ENCODE peak calls at places on chromosome 5, in five cellular contexts. One of them, this sample, is unnamed.

GRCh38 chr5:93622240-93622885 is 39.3 kb downstream of the NR2F1 start:
- DNase-seq in heart right ventricle: no peak
- DNase-seq in stomach: no peak
- DNase-seq in fibroblast of lung: peak
- DNase-seq in H1: no peak
- DNase-seq in this sample: peak

GRCh38 chr5:58149345-58149744 is 310.5 kb downstream of the PLK2 start:
- DNase-seq in heart right ventricle: no peak
- DNase-seq in H1: no peak
- DNase-seq in stomach: no peak
- DNase-seq in fibroblast of lung: peak
- DNase-seq in this sample: no peak

GRCh38 chr5:40984884-40985283 is 75.6 kb downstream of the C7 start:
- DNase-seq in H1: no peak
- DNase-seq in fibroblast of lung: peak
- DNase-seq in heart right ventricle: no peak
- DNase-seq in stomach: no peak
- DNase-seq in this sample: no peak

GRCh38 chr5:172007153-172007794 is 836 bp upstream of the FBXW11 start:
- DNase-seq in heart right ventricle: no peak
- DNase-seq in fibroblast of lung: no peak
- DNase-seq in stomach: no peak
- DNase-seq in H1: no peak
- DNase-seq in this sample: no peak

GRCh38 chr5:42599106-42599505 is 157.5 kb upstream of the CCDC152 start:
- DNase-seq in fibroblast of lung: no peak
- DNase-seq in heart right ventricle: no peak
- DNase-seq in H1: no peak
- DNase-seq in stomach: no peak
- DNase-seq in this sample: no peak

GRCh38 chr5:166699616-166700015 is 1591.8 kb upstream of the WWC1 start:
- DNase-seq in H1: no peak
- DNase-seq in heart right ventricle: no peak
- DNase-seq in stomach: no peak
- DNase-seq in fibroblast of lung: no peak
- DNase-seq in this sample: no peak

GRCh38 chr5:131671409-131671808 is 36.4 kb upstream of the RAPGEF6 start:
- DNase-seq in stomach: no peak
- DNase-seq in heart right ventricle: no peak
- DNase-seq in H1: no peak
- DNase-seq in fibroblast of lung: no peak
- DNase-seq in this sample: no peak

GRCh38 chr5:66144799-66145390 is 795 bp downstream of the SREK1 start:
- DNase-seq in heart right ventricle: no peak
- DNase-seq in fibroblast of lung: peak
- DNase-seq in stomach: no peak
- DNase-seq in H1: no peak
- DNase-seq in this sample: no peak

GRCh38 chr5:147830035-147830434 is 1.4 kb downstream of the SPINK1 start:
- DNase-seq in H1: no peak
- DNase-seq in fibroblast of lung: no peak
- DNase-seq in heart right ventricle: no peak
- DNase-seq in stomach: no peak
- DNase-seq in this sample: no peak
- H3K4me3 ChIP-seq in H1: no peak
- H3K4me3 ChIP-seq in fibroblast of lung: no peak
- H3K4me3 ChIP-seq in heart right ventricle: no peak
- H3K4me3 ChIP-seq in stomach: peak
- H3K4me3 ChIP-seq in this sample: no peak

GRCh38 chr5:139667001-139667729 is 19.0 kb downstream of the CXXC5 start:
- DNase-seq in fibroblast of lung: no peak
- DNase-seq in stomach: no peak
- DNase-seq in heart right ventricle: no peak
- DNase-seq in H1: no peak
- DNase-seq in this sample: no peak
- H3K4me3 ChIP-seq in fibroblast of lung: no peak
- H3K4me3 ChIP-seq in stomach: no peak
- H3K4me3 ChIP-seq in heart right ventricle: peak
- H3K4me3 ChIP-seq in H1: no peak
- H3K4me3 ChIP-seq in this sample: no peak

DNA sequence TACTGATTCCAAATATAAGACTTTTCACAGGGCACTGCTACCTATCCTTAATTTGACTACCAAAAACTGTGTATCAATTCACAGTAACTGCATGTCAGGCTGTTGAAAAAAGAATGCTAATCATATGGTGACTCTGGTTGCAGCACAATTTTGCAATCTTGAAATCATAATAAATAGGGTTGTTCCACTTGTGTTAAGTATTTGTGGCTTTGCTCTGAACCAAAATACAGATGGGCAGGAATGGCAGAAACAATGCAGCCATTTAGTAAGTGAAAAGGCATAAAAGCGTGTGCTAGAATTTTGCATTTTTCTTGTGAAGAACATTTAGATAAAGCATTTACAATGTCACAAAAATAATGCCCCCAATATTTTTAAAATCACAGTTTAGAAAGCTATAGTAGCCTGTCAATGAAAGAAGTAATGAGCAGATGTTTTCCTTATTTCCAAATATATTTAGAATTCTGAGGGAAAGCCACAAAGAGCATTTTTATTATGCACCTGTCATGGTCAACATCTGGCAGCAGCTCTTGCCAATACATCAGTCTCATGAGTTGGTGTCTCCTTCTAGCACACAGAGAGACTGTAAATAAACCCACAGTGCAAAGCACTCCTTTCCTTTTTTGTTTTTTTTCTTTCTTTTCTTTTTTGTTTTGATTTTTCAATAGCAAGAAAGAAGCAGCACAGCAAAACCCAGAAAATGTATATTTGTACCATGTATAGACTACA is 54.8 kb upstream of the PAM start:
- DNase-seq in fibroblast of lung: no peak
- DNase-seq in H1: no peak
- DNase-seq in heart right ventricle: no peak
- DNase-seq in stomach: no peak
- DNase-seq in this sample: no peak
- H3K4me3 ChIP-seq in fibroblast of lung: no peak
- H3K4me3 ChIP-seq in H1: no peak
- H3K4me3 ChIP-seq in heart right ventricle: no peak
- H3K4me3 ChIP-seq in stomach: no peak
- H3K4me3 ChIP-seq in this sample: no peak

DNA sequence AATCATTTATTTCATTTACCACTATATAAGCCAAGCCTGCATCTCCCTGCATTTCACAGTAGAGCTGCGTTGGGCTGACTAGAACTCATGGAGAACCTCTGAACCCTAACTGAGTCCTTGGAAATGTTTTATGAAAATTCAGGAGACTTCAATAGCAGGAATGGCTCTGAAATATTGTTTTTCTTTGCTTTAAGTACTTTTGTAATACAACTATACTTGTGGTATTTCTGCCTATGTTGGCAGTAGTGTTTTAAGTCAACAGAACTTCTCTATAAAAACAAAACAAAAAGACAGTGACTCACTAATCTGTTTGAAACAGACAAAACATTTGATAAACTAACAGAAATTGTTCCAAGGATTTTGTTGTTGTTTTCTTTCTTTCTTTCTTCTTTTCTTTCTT is 489.2 kb upstream of the MEF2C start:
- DNase-seq in heart right ventricle: no peak
- DNase-seq in fibroblast of lung: peak
- DNase-seq in H1: no peak
- DNase-seq in stomach: no peak
- DNase-seq in this sample: no peak
- H3K4me3 ChIP-seq in heart right ventricle: no peak
- H3K4me3 ChIP-seq in fibroblast of lung: no peak
- H3K4me3 ChIP-seq in H1: no peak
- H3K4me3 ChIP-seq in stomach: no peak
- H3K4me3 ChIP-seq in this sample: no peak

GRCh38 chr5:111679611-111680010 is 77.4 kb downstream of the NREP start:
- DNase-seq in H1: no peak
- DNase-seq in heart right ventricle: no peak
- DNase-seq in stomach: no peak
- DNase-seq in fibroblast of lung: no peak
- DNase-seq in this sample: no peak

GRCh38 chr5:111681791-111682190 is 75.2 kb downstream of the NREP start:
- DNase-seq in H1: no peak
- DNase-seq in stomach: no peak
- DNase-seq in fibroblast of lung: no peak
- DNase-seq in heart right ventricle: no peak
- DNase-seq in this sample: no peak

GRCh38 chr5:111680737-111681413 is 76.1 kb downstream of the NREP start:
- DNase-seq in stomach: peak
- DNase-seq in heart right ventricle: peak
- DNase-seq in fibroblast of lung: peak
- DNase-seq in H1: no peak
- DNase-seq in this sample: peak

GRCh38 chr5:111676926-111677415 is 80.0 kb downstream of the NREP start:
- DNase-seq in heart right ventricle: no peak
- DNase-seq in stomach: no peak
- DNase-seq in H1: no peak
- DNase-seq in fibroblast of lung: peak
- DNase-seq in this sample: no peak

GRCh38 chr5:111681414-111681790 is 75.6 kb downstream of the NREP start:
- DNase-seq in heart right ventricle: no peak
- DNase-seq in fibroblast of lung: peak
- DNase-seq in stomach: no peak
- DNase-seq in H1: no peak
- DNase-seq in this sample: no peak
- H3K4me3 ChIP-seq in heart right ventricle: no peak
- H3K4me3 ChIP-seq in fibroblast of lung: no peak
- H3K4me3 ChIP-seq in stomach: no peak
- H3K4me3 ChIP-seq in H1: no peak
- H3K4me3 ChIP-seq in this sample: no peak

DNA sequence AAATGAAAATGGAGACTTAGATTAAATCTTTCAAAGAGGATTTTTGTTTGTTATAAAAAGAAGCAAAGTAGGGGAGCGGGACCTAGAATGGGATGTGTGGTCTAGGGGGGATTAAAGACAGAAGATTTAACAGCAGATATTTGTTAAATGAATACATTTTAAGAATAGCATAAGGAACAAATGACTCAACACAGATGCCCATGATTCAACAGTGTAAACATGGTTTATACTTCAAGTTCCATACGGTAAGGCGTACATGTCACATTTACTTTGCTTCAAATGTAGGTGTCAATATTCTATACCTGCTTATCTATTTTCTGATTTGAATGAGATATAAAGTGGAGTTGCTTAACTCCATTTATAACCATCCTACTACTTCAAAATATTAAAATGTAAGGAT is 1.5 kb downstream of the TICAM2 start:
- DNase-seq in H1: no peak
- DNase-seq in stomach: no peak
- DNase-seq in heart right ventricle: no peak
- DNase-seq in fibroblast of lung: peak
- DNase-seq in this sample: no peak
- H3K4me3 ChIP-seq in H1: no peak
- H3K4me3 ChIP-seq in stomach: peak
- H3K4me3 ChIP-seq in heart right ventricle: no peak
- H3K4me3 ChIP-seq in fibroblast of lung: peak
- H3K4me3 ChIP-seq in this sample: peak